ENCODE peak calls at places on chromosomes 16 and 17, in six cellular contexts. I is kidney epithelial cell, S is Panc1, G is pancreas, J is K562, W is left ventricle myocardium inferior. A is an unnamed sample.

GRCh38 chr17:48335168-48335567 is 94.8 kb downstream of the SKAP1 start:
- DNase-seq in I (no peak), S (no peak), G (no peak), J (no peak), W (no peak), A (no peak)

GRCh38 chr16:1723450-1724147 is 17.6 kb downstream of the MAPK8IP3 start:
- DNase-seq in I (no peak), S (no peak), G (peak; percentile 45), J (peak; percentile 55), W (no peak), A (no peak)

GRCh38 chr16:30051518-30051917 is 14.0 kb upstream of the ALDOA start:
- DNase-seq in I (no peak), S (no peak), G (no peak), J (no peak), W (no peak), A (no peak)

GRCh38 chr17:32310927-32311568 is 30.9 kb downstream of the C17orf75 start:
- DNase-seq in I (no peak), S (no peak), G (no peak), J (no peak), W (no peak), A (no peak)

GRCh38 chr16:2429037-2429770 is at the start of gene CCNF:
- DNase-seq in I (peak; percentile 63), S (peak; percentile 72), G (peak; percentile 98), J (peak; percentile 100), W (peak; percentile 98), A (peak; percentile 75)

GRCh38 chr16:48629016-48629415 is 19.0 kb upstream of the N4BP1 start:
- DNase-seq in I (no peak), S (no peak), G (no peak), J (no peak), W (no peak), A (no peak)

GRCh38 chr17:43723697-43724359 is 34.8 kb downstream of the SOST start:
- DNase-seq in I (peak; percentile 52), S (no peak), G (peak; percentile 24), J (no peak), W (no peak), A (no peak)

GRCh38 chr16:88719933-88720296 is 13.6 kb downstream of the CTU2 start:
- DNase-seq in I (no peak), S (no peak), G (no peak), J (no peak), W (no peak), A (no peak)

GRCh38 chr17:5943232-5943631 is 126.9 kb upstream of the WSCD1 start:
- DNase-seq in I (no peak), S (no peak), G (no peak), J (peak; percentile 31), W (no peak), A (no peak)

GRCh38 chr17:76147211-76148014 is 6.4 kb upstream of the FOXJ1 start:
- DNase-seq in I (no peak), S (no peak), G (no peak), J (no peak), W (no peak), A (no peak)

GRCh38 chr16:88102597-88102996 is 151.4 kb downstream of the BANP start:
- DNase-seq in I (no peak), S (no peak), G (no peak), J (no peak), W (no peak), A (no peak)

GRCh38 chr16:4477966-4478365 is 1.8 kb downstream of the HMOX2 start:
- DNase-seq in I (no peak), S (no peak), G (no peak), J (no peak), W (no peak), A (no peak)

GRCh38 chr16:4414187-4414909 is 2.0 kb downstream of the CORO7 start:
- DNase-seq in I (no peak), S (no peak), G (no peak), J (no peak), W (no peak), A (no peak)

GRCh38 chr17:15475620-15476354 is 8.4 kb upstream of the CDRT4 start:
- DNase-seq in I (no peak), S (no peak), G (no peak), J (no peak), W (no peak), A (no peak)

GRCh38 chr17:5329784-5330557 is 47.9 kb downstream of the RABEP1 start:
- DNase-seq in I (no peak), S (no peak), G (no peak), J (no peak), W (no peak), A (no peak)

GRCh38 chr16:57345021-57345420 is 13.6 kb upstream of the CCL22 start:
- DNase-seq in I (no peak), S (no peak), G (no peak), J (no peak), W (no peak), A (no peak)

GRCh38 chr17:75832164-75832651 is 12.0 kb downstream of the UNC13D start:
- DNase-seq in I (peak; percentile 49), S (no peak), G (no peak), J (no peak), W (no peak), A (no peak)

GRCh38 chr17:62780273-62780672 is 27.8 kb downstream of the MARCHF10 start:
- DNase-seq in I (no peak), S (no peak), G (peak; percentile 77), J (no peak), W (peak; percentile 23), A (no peak)

GRCh38 chr17:62781356-62781755 is 26.8 kb downstream of the MARCHF10 start:
- DNase-seq in I (no peak), S (no peak), G (no peak), J (no peak), W (no peak), A (no peak)

GRCh38 chr17:62780951-62781350 is 27.2 kb downstream of the MARCHF10 start:
- DNase-seq in I (no peak), S (no peak), G (no peak), J (no peak), W (no peak), A (no peak)

GRCh38 chr17:62781826-62782225 is 26.3 kb downstream of the MARCHF10 start:
- DNase-seq in I (no peak), S (no peak), G (no peak), J (no peak), W (no peak), A (no peak)

DNA sequence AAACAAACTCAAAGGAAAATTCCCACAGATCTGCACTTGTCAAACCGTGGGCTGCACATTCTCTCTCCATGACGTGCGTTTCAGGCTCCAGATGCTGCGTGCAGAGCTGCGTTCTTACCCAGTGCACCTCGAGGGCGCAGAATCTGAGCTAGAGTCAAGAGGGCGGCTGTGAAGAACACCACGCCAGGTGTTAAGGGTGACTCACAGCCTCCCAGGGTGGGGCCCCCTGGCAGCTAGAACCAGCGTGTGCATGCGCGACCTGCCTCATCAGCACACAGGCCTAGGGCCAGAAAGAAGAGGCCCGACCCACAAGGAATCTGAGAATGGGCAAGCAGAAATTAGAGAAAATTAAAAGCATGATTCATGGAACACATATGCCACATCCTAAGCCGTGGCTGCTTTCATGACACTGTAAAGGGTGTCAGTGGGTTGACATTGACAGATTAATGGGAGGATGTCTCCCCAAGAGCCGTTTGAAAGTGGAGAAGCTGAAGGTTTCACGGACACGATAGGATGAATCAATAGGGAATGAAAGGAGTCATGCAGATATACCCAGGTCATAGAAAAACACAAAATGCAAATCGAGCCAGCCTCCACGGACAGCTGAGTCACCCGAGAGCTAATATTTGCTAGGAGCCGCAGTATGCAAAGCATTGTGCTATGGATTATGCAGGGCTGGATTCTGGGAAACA is 29.0 kb downstream of the MARCHF10 start:
- DNase-seq in I (peak; percentile 97), S (peak; percentile 54), G (peak; percentile 36), J (no peak), W (no peak), A (peak; percentile 91)
- H3K4me3 ChIP-seq in I (no peak overlapping the region), S (no peak overlapping the region), G (no peak overlapping the region), J (no peak overlapping the region), W (no peak overlapping the region), A (peak overlapping the region; percentile 13)

DNA sequence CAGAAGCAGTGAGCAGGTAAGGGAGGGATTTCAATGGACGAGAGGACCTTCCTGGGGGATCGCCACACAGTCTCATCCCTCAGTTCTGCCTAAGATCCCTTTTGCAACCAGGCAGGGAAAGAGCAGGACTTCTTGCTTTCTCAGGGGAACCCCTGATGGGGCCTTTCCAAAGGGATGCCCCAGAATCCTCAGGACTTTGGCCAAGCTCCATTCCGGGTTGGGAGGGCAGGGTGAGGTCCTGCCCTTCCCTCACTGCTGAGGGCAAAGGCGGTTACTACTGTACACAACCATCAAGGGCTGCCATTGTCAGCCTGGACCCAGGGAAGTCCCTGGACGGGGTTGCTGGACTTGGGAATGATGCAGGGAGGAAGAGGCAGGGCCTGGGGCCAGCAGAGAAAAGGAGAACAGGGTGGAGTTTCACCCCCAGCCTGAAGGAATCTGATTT is 9.7 kb downstream of the PRR29 start:
- DNase-seq in I (no peak), S (no peak), G (no peak), J (no peak), W (no peak), A (no peak)
- TF ChIP-seq CTCF in I (no peak), S (no peak), G (no peak), J (no peak), W (no peak), A (no peak)

GRCh38 chr17:45371414-45372324 is 54.8 kb upstream of the MAP3K14 start:
- DNase-seq in I (peak; percentile 83), S (peak; percentile 54), G (peak; percentile 78), J (no peak), W (peak; percentile 84), A (peak; percentile 93)

GRCh38 chr17:45372325-45372869 is 55.6 kb upstream of the MAP3K14 start:
- DNase-seq in I (no peak), S (no peak), G (no peak), J (no peak), W (no peak), A (no peak)

GRCh38 chr17:45368661-45369060 is 51.8 kb upstream of the MAP3K14 start:
- DNase-seq in I (no peak), S (no peak), G (no peak), J (no peak), W (no peak), A (peak; percentile 85)

GRCh38 chr17:45374501-45374900 is 57.7 kb upstream of the MAP3K14 start:
- DNase-seq in I (no peak), S (no peak), G (no peak), J (no peak), W (no peak), A (no peak)

GRCh38 chr17:45370949-45371413 is 54.2 kb upstream of the MAP3K14 start:
- DNase-seq in I (no peak), S (no peak), G (no peak), J (no peak), W (no peak), A (no peak)
- H3K27me3 ChIP-seq in I (no peaks in the 10 kb centered on the region), S (no peaks in the 10 kb centered on the region), G (no peaks in the 10 kb centered on the region), J (no peaks in the 10 kb centered on the region), W (no peaks in the 10 kb centered on the region), A (no peaks in the 10 kb centered on the region)

DNA sequence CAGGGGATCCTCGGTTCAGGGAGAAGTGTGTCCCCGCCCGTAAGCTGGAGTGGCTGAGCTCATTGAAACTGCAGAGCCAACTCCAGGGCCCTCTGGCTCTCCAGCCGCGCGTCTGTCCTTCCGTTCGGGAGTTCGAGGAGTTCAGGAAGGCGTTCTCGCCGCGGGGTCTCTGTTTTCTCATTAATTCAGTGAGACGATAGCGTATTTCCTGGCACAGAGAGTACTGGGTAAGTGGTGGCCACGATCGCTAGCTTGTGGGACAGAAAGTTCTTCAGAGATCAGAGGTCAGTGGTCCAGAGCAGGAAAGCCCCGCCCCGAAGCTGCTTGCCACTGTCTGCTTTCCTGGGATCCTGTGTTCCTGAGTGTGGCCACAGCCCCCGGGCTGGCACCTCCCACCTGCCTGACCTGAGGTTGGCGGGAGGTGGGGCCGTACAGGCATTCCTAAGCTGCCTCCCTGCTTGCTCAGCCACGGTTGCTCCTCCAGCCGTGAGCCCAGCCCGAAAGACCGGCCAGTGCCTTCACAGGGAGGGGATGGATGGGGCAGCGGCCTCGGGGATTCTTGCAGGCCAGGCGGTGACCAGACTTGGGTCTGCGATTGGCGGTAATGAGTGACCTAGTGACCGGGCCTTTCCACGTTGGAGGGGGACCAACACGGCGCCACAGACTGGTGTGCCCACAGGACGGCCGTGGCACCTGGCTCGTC is 8.9 kb downstream of the BAIAP2 start:
- DNase-seq in I (peak; percentile 90), S (no peak), G (no peak), J (no peak), W (no peak), A (no peak)
- H3K4me3 ChIP-seq in I (no peak overlapping the region), S (peak overlapping the region; percentile 23), G (no peak overlapping the region), J (no peak overlapping the region), W (peak overlapping the region; percentile 38), A (no peak overlapping the region)